ENCODE peak calls at places on chromosomes 4 and X, in seven cellular contexts. M is activated CD8-positive, alpha-beta memory T cell treated with anti-CD3 and anti-CD28 coated beads, Interleukin-2, amount 50 U/mL, for 48 hours; O is endothelial cell; U is NCI-H446 treated with DMSO at 0.1 percent for 48 hours; A is NB4; Y is H7; T is ELF-1. L is an unnamed sample.

GRCh38 chr4:122827899-122828601 is 1.4 kb downstream of the FGF2 start:
- DNase-seq in T (peak; percentile 71), A (peak; percentile 19), O (peak; percentile 24), U (peak; percentile 35), Y (peak; percentile 85), M (no peak), L (no peak)

GRCh38 chr4:160426233-160426632 is 1323.4 kb downstream of the RAPGEF2 start:
- DNase-seq in A (no peak), T (no peak), U (no peak), O (no peak), M (no peak), Y (no peak), L (no peak)

GRCh38 chrX:132651411-132652086 is 162.7 kb upstream of the MBNL3 start:
- DNase-seq in O (no peak), A (peak; percentile 1), U (no peak), M (no peak), Y (no peak), T (peak; percentile 48), L (no peak)

GRCh38 chr4:70571772-70572171 is 20.3 kb upstream of the AMBN start:
- DNase-seq in U (no peak), T (peak; percentile 76), Y (no peak), A (no peak), M (no peak), O (no peak), L (no peak)

GRCh38 chr4:61224573-61224972 is 24.4 kb downstream of the ADGRL3 start:
- DNase-seq in Y (no peak), U (no peak), A (no peak), T (no peak), M (no peak), O (no peak), L (no peak)

GRCh38 chr4:41120297-41121217 is 93.8 kb downstream of the APBB2 start:
- DNase-seq in O (no peak), A (no peak), T (no peak), U (no peak), M (no peak), Y (no peak), L (peak; percentile 8)

GRCh38 chr4:25884040-25884788 is 21.4 kb upstream of the SEL1L3 start:
- DNase-seq in T (no peak), O (no peak), M (no peak), Y (no peak), A (peak; percentile 73), U (no peak), L (no peak)

GRCh38 chr4:24266951-24267577 is 317.3 kb downstream of the DHX15 start:
- DNase-seq in T (no peak), Y (no peak), A (no peak), M (no peak), O (no peak), U (no peak), L (no peak)

GRCh38 chrX:55007633-55008032 is 7.5 kb downstream of the APEX2 start:
- DNase-seq in Y (no peak), T (no peak), O (no peak), A (no peak), U (no peak), M (no peak), L (no peak)

GRCh38 chr4:156711196-156711590 is 260.4 kb downstream of the PDGFC start:
- DNase-seq in Y (no peak), A (no peak), T (no peak), M (no peak), U (no peak), O (no peak), L (no peak)

L was measured in DMS79.